ENCODE peak calls at places on chromosomes 3 and 15, in five cellular contexts. E is testis; G is RPMI7951; R is stimulated activated CD8-positive, alpha-beta memory T cell treated with anti-CD3 and anti-CD28 coated beads, Interleukin-15, amount 100 ng/mL, for 4 hours; T is iris pigment epithelial cell. V is an unnamed sample.

GRCh38 chr15:25877681-25878080 is 14.6 kb upstream of the ATP10A start:
- DNase-seq in R (no peak), T (no peak), E (no peak), G (no peak), V (no peak)

GRCh38 chr15:50418041-50418583 is 6.1 kb upstream of the USP8 start:
- DNase-seq in T (no peak), E (no peak), R (no peak), G (peak), V (no peak)

GRCh38 chr3:127209155-127209839 is 16.4 kb downstream of the PRR23E start:
- DNase-seq in G (no peak), R (no peak), E (no peak), T (no peak), V (no peak)

GRCh38 chr3:89692601-89693000 is 585.2 kb downstream of the EPHA3 start:
- DNase-seq in R (no peak), G (no peak), E (no peak), T (no peak), V (no peak)

GRCh38 chr15:34588046-34588674 is 4.7 kb upstream of the GOLGA8B start:
- DNase-seq in E (peak), G (peak), T (peak), R (peak), V (peak)

GRCh38 chr3:148930785-148931184 is 60.6 kb upstream of the GYG1 start:
- DNase-seq in E (no peak), G (no peak), R (no peak), T (peak), V (no peak)

GRCh38 chr15:26157081-26157480 is 294.0 kb upstream of the ATP10A start:
- DNase-seq in R (no peak), G (no peak), E (no peak), T (no peak), V (no peak)

GRCh38 chr3:195566797-195567196 is 16.9 kb downstream of the APOD start:
- DNase-seq in T (no peak), R (no peak), G (peak), E (no peak), V (no peak)

GRCh38 chr15:67548532-67548852 is 6.0 kb downstream of the MAP2K5 start:
- DNase-seq in R (no peak), G (no peak), T (no peak), E (no peak), V (no peak)

GRCh38 chr15:62469478-62469873 is 304.4 kb upstream of the C2CD4B start:
- DNase-seq in R (no peak), G (no peak), E (no peak), T (peak), V (no peak)

GRCh38 chr3:72102057-72102711 is 317.2 kb upstream of the PROK2 start:
- DNase-seq in E (no peak), R (no peak), G (no peak), T (no peak), V (no peak)

GRCh38 chr3:124560406-124561215 is 169.6 kb upstream of the UMPS start:
- DNase-seq in T (no peak), G (no peak), E (no peak), R (no peak), V (no peak)

GRCh38 chr3:192246847-192247520 is 480.4 kb downstream of the FGF12 start:
- DNase-seq in R (no peak), T (no peak), G (no peak), E (no peak), V (no peak)

GRCh38 chr3:157913751-157914150 is 192.5 kb downstream of the SHOX2 start:
- DNase-seq in E (no peak), R (no peak), T (peak), G (no peak), V (no peak)

GRCh38 chr3:5205165-5205941 is 17.8 kb downstream of the EDEM1 start:
- DNase-seq in T (peak), E (no peak), G (no peak), R (no peak), V (no peak)

GRCh38 chr3:2268779-2269178 is 170.1 kb downstream of the CNTN4 start:
- DNase-seq in G (no peak), E (no peak), T (no peak), R (no peak), V (no peak)

GRCh38 chr3:160413613-160414248 is 14.3 kb downstream of the SMC4 start:
- DNase-seq in R (no peak), E (peak), G (peak), T (peak), V (no peak)

GRCh38 chr3:108947855-108948254 is 5.8 kb downstream of the GUCA1C start:
- DNase-seq in T (no peak), G (no peak), E (no peak), R (no peak), V (no peak)

GRCh38 chr3:193857996-193858395 is 265.0 kb downstream of the OPA1 start:
- DNase-seq in T (peak), R (no peak), E (no peak), G (peak), V (no peak)

GRCh38 chr3:120604382-120604781 is 8.2 kb downstream of the NDUFB4 start:
- DNase-seq in E (no peak), R (no peak), T (no peak), G (no peak), V (no peak)

GRCh38 chr3:194035406-194036138 is 100.4 kb upstream of the HES1 start:
- DNase-seq in E (no peak), R (no peak), G (no peak), T (no peak), V (no peak)